ENCODE peak calls at places on chromosome 2, in seven cellular contexts. M is GM20000, Z is HFFc6, T is endothelial cell, C is heart right ventricle, G is fibroblast of lung, Q is ovary. K is an unnamed sample.

GRCh38 chr2:237213325-237214040 is 127.8 kb downstream of the COPS8 start:
- DNase-seq in T (no peak), C (peak; percentile 50), Z (peak; percentile 75), M (no peak), Q (peak; percentile 84), G (peak; percentile 87), K (no peak)

GRCh38 chr2:203584784-203585183 is 49.7 kb upstream of the RAPH1 start:
- DNase-seq in M (no peak), G (no peak), C (no peak), Z (no peak), T (no peak), Q (no peak), K (no peak)

GRCh38 chr2:67701011-67701410 is 303.9 kb downstream of the ETAA1 start:
- DNase-seq in Q (no peak), T (no peak), G (no peak), M (no peak), Z (no peak), C (no peak), K (no peak)

GRCh38 chr2:14492920-14493503 is 139.5 kb upstream of the LRATD1 start:
- DNase-seq in Q (no peak), C (no peak), G (peak; percentile 94), T (no peak), Z (peak; percentile 94), M (no peak), K (no peak)

GRCh38 chr2:120741514-120742448 is 6.1 kb downstream of the GLI2 start:
- DNase-seq in G (no peak), T (no peak), Z (no peak), M (no peak), Q (peak; percentile 58), C (no peak), K (no peak)

GRCh38 chr2:184336688-184337087 is 261.6 kb upstream of the ZNF804A start:
- DNase-seq in Q (no peak), G (peak; percentile 56), C (no peak), Z (no peak), M (no peak), T (no peak), K (no peak)

GRCh38 chr2:237563816-237564215 is 2.6 kb upstream of the PRLH start:
- DNase-seq in Z (no peak), Q (peak; percentile 26), M (no peak), G (peak; percentile 41), T (peak; percentile 69), C (no peak), K (no peak)

GRCh38 chr2:8761529-8762164 is 75.8 kb downstream of the KIDINS220 start:
- DNase-seq in Q (no peak), T (no peak), G (peak; percentile 33), C (no peak), M (peak; percentile 27), Z (peak; percentile 46), K (no peak)

GRCh38 chr2:189528617-189529016 is 52.0 kb downstream of the SLC40A1 start:
- DNase-seq in T (no peak), Z (no peak), M (no peak), G (no peak), Q (no peak), C (no peak), K (no peak)

GRCh38 chr2:11542275-11542819 is 8.5 kb downstream of the GREB1 start:
- DNase-seq in C (no peak), Z (no peak), Q (peak; percentile 43), G (no peak), T (no peak), M (no peak), K (no peak)

GRCh38 chr2:233862261-233862768 is 5.9 kb downstream of the MSL3B start:
- DNase-seq in Q (no peak), C (no peak), Z (no peak), T (no peak), M (no peak), G (no peak), K (no peak)

GRCh38 chr2:25851740-25852503 is 26.4 kb downstream of the ASXL2 start:
- DNase-seq in T (peak; percentile 6), Z (peak; percentile 82), M (peak; percentile 65), C (no peak), G (peak; percentile 92), Q (no peak), K (no peak)

GRCh38 chr2:155748126-155748525 is 584.4 kb downstream of the NR4A2 start:
- DNase-seq in M (no peak), C (no peak), Q (no peak), Z (no peak), T (no peak), G (no peak), K (no peak)

GRCh38 chr2:48114256-48114655 is 208.0 kb upstream of the FBXO11 start:
- DNase-seq in Q (no peak), C (no peak), M (peak; percentile 48), G (peak; percentile 59), T (no peak), Z (no peak), K (no peak)

GRCh38 chr2:17135619-17136018 is 382.6 kb downstream of the RAD51AP2 start:
- DNase-seq in T (no peak), M (no peak), Q (no peak), Z (no peak), G (no peak), C (no peak), K (no peak)
- TF ChIP-seq CTCF in T (no peak), M (no peak), Q (no peak), Z (no peak), G (no peak), C (no peak), K (no peak)

DNA sequence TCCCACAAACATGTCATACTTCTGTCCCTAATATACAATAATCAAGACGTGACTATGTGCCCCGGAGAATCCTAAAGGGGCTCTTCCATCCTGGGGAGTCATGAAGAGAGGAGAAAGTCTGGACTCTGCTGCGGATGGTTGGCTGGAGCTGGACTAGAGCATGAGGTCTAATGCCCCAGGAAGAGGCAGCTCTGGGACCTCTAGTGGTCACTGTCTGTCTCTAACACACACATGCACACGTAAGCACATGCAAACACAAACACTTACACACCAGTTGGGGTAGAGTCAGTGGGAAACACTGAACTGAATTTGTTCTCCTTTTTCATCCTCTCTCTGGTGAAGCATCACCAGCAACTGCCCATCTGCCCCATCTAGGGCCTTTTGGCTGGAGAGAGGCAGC is 271.6 kb downstream of the TDRD15 start:
- DNase-seq in C (no peak), T (no peak), M (peak; percentile 6), Q (no peak), Z (no peak), G (no peak), K (no peak)
- TF ChIP-seq CTCF in C (no peak), T (no peak), M (no peak), Q (no peak), Z (no peak), G (no peak), K (no peak)

GRCh38 chr2:75728614-75729419 is 18.1 kb upstream of the GCFC2 start:
- DNase-seq in G (no peak), M (no peak), Q (no peak), C (no peak), T (no peak), Z (no peak), K (no peak)

DNA sequence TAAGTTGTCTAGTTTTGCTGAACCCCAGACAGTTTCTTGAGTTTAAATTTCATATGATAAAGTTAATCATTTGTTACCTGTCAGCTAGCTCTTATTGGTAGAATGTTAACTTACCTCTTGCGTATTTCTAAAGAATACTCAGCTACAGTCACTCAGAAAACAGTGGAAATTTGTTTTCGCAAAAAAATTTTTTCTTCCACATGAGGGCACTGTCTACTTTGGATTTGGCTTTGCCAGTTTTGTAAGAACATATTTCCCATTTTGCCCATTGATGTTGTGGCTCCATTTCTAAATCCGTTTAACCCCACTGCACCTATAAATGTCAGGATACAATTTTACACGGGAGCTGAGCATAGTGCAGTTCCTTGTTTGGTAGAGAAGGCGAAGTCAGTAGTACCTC is 19.1 kb upstream of the GCFC2 start:
- DNase-seq in T (peak; percentile 15), M (no peak), Q (no peak), C (no peak), Z (peak; percentile 9), G (no peak), K (no peak)
- TF ChIP-seq CTCF in T (no peak), M (no peak), Q (no peak), C (no peak), Z (peak; percentile 72), G (no peak), K (no peak)

DNA sequence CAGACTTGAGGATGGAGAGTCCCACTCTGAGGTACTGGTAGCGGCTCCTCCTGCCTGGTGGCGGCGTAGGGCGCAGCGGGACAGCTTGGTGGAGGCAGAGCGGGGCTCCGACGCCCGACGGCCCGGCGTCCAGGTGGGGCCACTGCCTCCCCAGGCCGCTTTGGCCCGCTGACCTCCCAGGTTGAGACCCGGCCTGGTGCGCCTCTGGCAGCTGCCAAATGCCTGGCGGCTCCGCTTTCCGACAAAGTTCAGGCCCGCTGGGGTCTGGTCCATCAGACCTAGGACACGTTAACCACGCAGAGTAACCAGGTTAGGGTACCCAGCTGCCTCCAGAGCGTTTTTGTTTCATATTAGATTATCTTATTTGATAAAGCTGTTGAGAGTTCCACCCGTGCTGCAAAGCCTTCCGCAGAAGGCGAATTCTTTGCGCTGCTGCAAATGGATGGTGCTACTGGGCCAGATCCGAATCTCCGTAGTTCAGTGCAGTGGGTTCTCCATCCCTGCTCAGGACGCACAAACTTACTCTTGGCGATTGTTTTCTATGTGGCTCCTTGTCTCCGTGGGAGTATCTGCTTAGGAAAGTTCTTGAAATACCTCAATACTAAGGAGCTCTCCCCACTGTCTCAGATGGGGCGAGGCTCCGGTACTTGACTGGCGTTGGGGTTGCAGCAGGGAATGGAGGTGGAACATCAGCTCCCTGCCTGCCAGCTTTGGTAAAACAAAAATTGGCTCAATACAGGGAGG is 405.9 kb downstream of the XIRP2 start:
- DNase-seq in M (no peak), C (peak; percentile 14), Q (peak; percentile 22), T (peak; percentile 46), G (peak; percentile 32), Z (no peak), K (no peak)
- TF ChIP-seq CTCF in M (no peak), C (no peak), Q (no peak), T (no peak), G (peak; percentile 3), Z (no peak), K (no peak)

GRCh38 chr2:112483821-112484220 is 1.9 kb downstream of the TTL start:
- DNase-seq in G (no peak), Q (no peak), Z (no peak), T (no peak), C (no peak), M (no peak), K (no peak)
- TF ChIP-seq CTCF in G (no peak), Q (no peak), Z (no peak), T (no peak), C (no peak), M (no peak), K (no peak)

K was measured in mesothelial cell of epicardium.